ENCODE peak calls at places on chromosomes 1 and 21, in five cellular contexts. N is heart left ventricle; D is progenitor cell of endocrine pancreas; Q is BE2C; F is CD8-positive, alpha-beta T cell. J is an unnamed sample.

GRCh38 chr1:109546311-109547109 is 1.9 kb upstream of the GNAI3 start:
- DNase-seq in N (peak), D (peak), Q (peak), F (peak), J (peak)

GRCh38 chr1:15118579-15118978 is 35.0 kb upstream of the TMEM51 start:
- DNase-seq in N (no peak), D (no peak), Q (no peak), F (no peak), J (no peak)

GRCh38 chr1:7070389-7071029 is 285.3 kb downstream of the CAMTA1 start:
- DNase-seq in N (peak), D (peak), Q (peak), F (peak), J (peak)

GRCh38 chr1:10168912-10169514 is 41.4 kb upstream of the KIF1B start:
- DNase-seq in N (no peak), D (no peak), Q (no peak), F (no peak), J (no peak)

GRCh38 chr1:194873328-194873923 is 1687.0 kb upstream of the B3GALT2 start:
- DNase-seq in N (no peak), D (no peak), Q (no peak), F (no peak), J (no peak)

GRCh38 chr1:32611859-32612188 is 38.5 kb downstream of the ZBTB8OS start:
- DNase-seq in N (no peak), D (no peak), Q (no peak), F (no peak), J (no peak)

GRCh38 chr21:26199471-26199870 is 28.9 kb upstream of the APP start:
- DNase-seq in N (no peak), D (no peak), Q (no peak), F (no peak), J (no peak)

GRCh38 chr1:232333419-232333767 is 296.5 kb downstream of the SIPA1L2 start:
- DNase-seq in N (no peak), D (no peak), Q (no peak), F (no peak), J (no peak)

GRCh38 chr1:185400057-185400456 is 83.0 kb upstream of the IVNS1ABP start:
- DNase-seq in N (no peak), D (no peak), Q (no peak), F (no peak), J (no peak)

GRCh38 chr1:169460193-169460833 is 25.4 kb downstream of the SLC19A2 start:
- DNase-seq in N (no peak), D (no peak), Q (no peak), F (no peak), J (no peak)

GRCh38 chr1:44807364-44808062 is 362 bp upstream of the DYNLT4 start:
- DNase-seq in N (peak), D (peak), Q (peak), F (peak), J (peak)

GRCh38 chr21:16040601-16041000 is 310.8 kb downstream of the USP25 start:
- DNase-seq in N (no peak), D (no peak), Q (no peak), F (no peak), J (no peak)

GRCh38 chr1:93615201-93616150 is 66.2 kb downstream of the BCAR3 start:
- DNase-seq in N (no peak), D (no peak), Q (no peak), F (no peak), J (no peak)

GRCh38 chr1:13820055-13820454 is 120.1 kb downstream of the PRDM2 start:
- DNase-seq in N (no peak), D (no peak), Q (no peak), F (no peak), J (no peak)

GRCh38 chr1:54716299-54717047 is 812 bp downstream of the TTC4 start:
- DNase-seq in N (no peak), D (no peak), Q (no peak), F (no peak), J (no peak)

GRCh38 chr1:201505505-201505893 is 1.4 kb downstream of the CSRP1 start:
- DNase-seq in N (peak), D (no peak), Q (no peak), F (no peak), J (no peak)

GRCh38 chr1:239815074-239815473 is 276.6 kb upstream of the FMN2 start:
- DNase-seq in N (no peak), D (no peak), Q (no peak), F (no peak), J (no peak)

GRCh38 chr21:43944757-43945156 is 67.4 kb upstream of the TRAPPC10 start:
- DNase-seq in N (no peak), D (no peak), Q (no peak), F (no peak), J (no peak)

GRCh38 chr1:227855687-227856086 is 40.2 kb downstream of the PRSS38 start:
- DNase-seq in N (no peak), D (no peak), Q (peak), F (no peak), J (no peak)

GRCh38 chr1:32754282-32755097 is 51.9 kb upstream of the SYNC start:
- DNase-seq in N (no peak), D (peak), Q (no peak), F (peak), J (peak)

GRCh38 chr1:80083892-80084291 is 1077.4 kb upstream of the ADGRL4 start:
- DNase-seq in N (no peak), D (no peak), Q (no peak), F (no peak), J (no peak)

GRCh38 chr1:231053493-231054162 is 13.6 kb upstream of the FAM89A start:
- DNase-seq in N (peak), D (no peak), Q (no peak), F (no peak), J (no peak)

GRCh38 chr1:227792216-227793078 is 23.0 kb upstream of the PRSS38 start:
- DNase-seq in N (no peak), D (no peak), Q (no peak), F (no peak), J (no peak)

GRCh38 chr1:50420283-50420682 is 3.0 kb downstream of the DMRTA2 start:
- DNase-seq in N (no peak), D (no peak), Q (no peak), F (no peak), J (no peak)

GRCh38 chr1:32972814-32973428 is 8.3 kb upstream of the RNF19B start:
- DNase-seq in N (peak), D (peak), Q (peak), F (no peak), J (peak)

GRCh38 chr1:220271706-220272046 is 577 bp downstream of the RAB3GAP2 start:
- DNase-seq in N (no peak), D (no peak), Q (peak), F (no peak), J (no peak)

GRCh38 chr1:114956570-114956969 is 73.1 kb upstream of the TSHB start:
- DNase-seq in N (no peak), D (no peak), Q (no peak), F (no peak), J (no peak)

GRCh38 chr1:201377611-201378092 is at the start of gene TNNT2:
- DNase-seq in N (peak), D (no peak), Q (peak), F (no peak), J (no peak)

GRCh38 chr1:234878288-234878687 is 250.3 kb downstream of the TOMM20 start:
- DNase-seq in N (no peak), D (no peak), Q (no peak), F (no peak), J (no peak)

GRCh38 chr1:215482079-215482478 is 85.0 kb upstream of the KCTD3 start:
- DNase-seq in N (no peak), D (no peak), Q (no peak), F (no peak), J (no peak)

GRCh38 chr21:43364851-43365424 is 62.0 kb downstream of the SIK1 start:
- DNase-seq in N (no peak), D (no peak), Q (peak), F (no peak), J (no peak)

GRCh38 chr1:236395780-236396664 is 1.9 kb downstream of the EDARADD start:
- DNase-seq in N (no peak), D (peak), Q (no peak), F (no peak), J (peak)

GRCh38 chr1:21251773-21252471 is 38.3 kb downstream of the ECE1 start:
- DNase-seq in N (no peak), D (peak), Q (no peak), F (no peak), J (no peak)

GRCh38 chr1:39405358-39405757 is 86.1 kb upstream of the BMP8A start:
- DNase-seq in N (no peak), D (no peak), Q (no peak), F (no peak), J (no peak)

GRCh38 chr1:8025061-8025670 is 943 bp downstream of the ERRFI1 start:
- DNase-seq in N (no peak), D (no peak), Q (no peak), F (peak), J (no peak)

GRCh38 chr1:243313635-243314536 is 58.0 kb downstream of the SDCCAG8 start:
- DNase-seq in N (no peak), D (no peak), Q (no peak), F (no peak), J (no peak)

GRCh38 chr1:246785536-246786111 is 61.4 kb downstream of the SCCPDH start:
- DNase-seq in N (peak), D (no peak), Q (no peak), F (no peak), J (no peak)

GRCh38 chr1:225881081-225882007 is 836 bp downstream of the TMEM63A start:
- DNase-seq in N (peak), D (no peak), Q (no peak), F (peak), J (peak)

GRCh38 chr1:223515915-223516314 is 122.7 kb downstream of the CCDC185 start:
- DNase-seq in N (no peak), D (no peak), Q (no peak), F (no peak), J (no peak)

GRCh38 chr1:56564615-56565014 is 14.7 kb downstream of the PLPP3 start:
- DNase-seq in N (no peak), D (no peak), Q (no peak), F (no peak), J (no peak)
- TF ChIP-seq CTCF in N (no peak), D (no peak), Q (no peak), F (no peak), J (no peak)

GRCh38 chr1:61116421-61116820 is 34.1 kb downstream of the NFIA start:
- DNase-seq in N (no peak), D (no peak), Q (no peak), F (no peak), J (no peak)

GRCh38 chr1:61117283-61117682 is 34.9 kb downstream of the NFIA start:
- DNase-seq in N (no peak), D (no peak), Q (no peak), F (no peak), J (no peak)

GRCh38 chr1:61114178-61114870 is 32.0 kb downstream of the NFIA start:
- DNase-seq in N (no peak), D (no peak), Q (no peak), F (no peak), J (no peak)

GRCh38 chr1:61119085-61119484 is 36.7 kb downstream of the NFIA start:
- DNase-seq in N (no peak), D (no peak), Q (peak), F (no peak), J (no peak)

DNA sequence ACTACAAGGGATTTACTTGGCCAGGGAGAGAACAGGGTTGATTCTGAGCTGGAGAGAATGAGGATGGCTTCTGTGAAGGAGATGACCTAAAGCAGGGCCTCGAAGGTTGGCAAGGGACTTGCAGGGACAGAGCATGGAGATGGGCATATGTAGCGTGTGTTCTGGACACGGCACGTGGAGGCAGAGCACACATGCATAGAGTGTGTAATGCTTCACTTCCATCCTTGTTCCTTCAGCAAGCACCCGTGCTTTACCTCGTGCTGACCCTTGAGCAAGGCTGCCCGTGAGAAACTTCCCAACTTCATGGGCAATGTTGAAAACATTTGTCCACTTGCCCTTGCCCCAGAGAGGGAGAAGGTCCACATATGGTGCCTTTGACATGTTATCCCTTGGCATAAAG is 33.1 kb downstream of the NFIA start:
- DNase-seq in N (no peak), D (no peak), Q (no peak), F (no peak), J (no peak)
- TF ChIP-seq CTCF in N (no peak), D (no peak), Q (no peak), F (no peak), J (no peak)

GRCh38 chr1:99764909-99765308 is 1.5 kb downstream of the FRRS1 start:
- DNase-seq in N (no peak), D (no peak), Q (no peak), F (no peak), J (no peak)

GRCh38 chr1:99767996-99768524 is 1.6 kb upstream of the FRRS1 start:
- DNase-seq in N (peak), D (no peak), Q (no peak), F (no peak), J (no peak)

GRCh38 chr1:99768525-99769382 is 2.3 kb upstream of the FRRS1 start:
- DNase-seq in N (no peak), D (no peak), Q (no peak), F (no peak), J (no peak)

GRCh38 chr1:99764439-99764838 is 2.0 kb downstream of the FRRS1 start:
- DNase-seq in N (no peak), D (no peak), Q (no peak), F (no peak), J (no peak)

DNA sequence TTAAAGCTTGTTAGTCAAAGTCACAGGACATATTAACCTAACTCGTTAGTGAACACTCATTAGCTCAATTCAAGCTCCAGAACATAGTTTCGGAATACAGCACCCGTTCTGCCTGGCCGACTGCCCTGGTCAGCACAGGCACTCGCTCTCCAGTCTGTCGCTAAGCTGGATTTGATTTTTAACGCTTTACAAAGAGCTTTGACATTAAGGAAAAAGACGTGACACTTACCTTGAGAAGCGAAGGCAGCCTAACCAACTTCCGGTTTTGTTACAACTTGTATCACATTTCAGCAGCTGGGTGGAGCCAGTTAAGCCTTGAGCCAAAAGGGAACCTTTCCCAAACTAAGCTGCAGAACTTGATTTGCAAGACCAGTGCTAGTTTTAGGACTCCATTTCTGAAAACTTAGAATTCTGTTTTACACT is at the start of gene FRRS1:
- DNase-seq in N (peak), D (peak), Q (peak), F (peak), J (peak)
- TF ChIP-seq CTCF in N (no peak), D (no peak), Q (peak), F (no peak), J (no peak)

GRCh38 chr1:160864173-160864572 is 1.5 kb upstream of the CD244 start:
- DNase-seq in N (no peak), D (no peak), Q (no peak), F (no peak), J (no peak)

GRCh38 chr1:160866861-160867260 is 4.2 kb upstream of the CD244 start:
- DNase-seq in N (no peak), D (no peak), Q (no peak), F (no peak), J (no peak)

GRCh38 chr1:160863422-160864131 is 890 bp upstream of the CD244 start:
- DNase-seq in N (no peak), D (no peak), Q (no peak), F (no peak), J (no peak)

GRCh38 chr1:160866001-160866704 is 3.5 kb upstream of the CD244 start:
- DNase-seq in N (no peak), D (no peak), Q (no peak), F (no peak), J (no peak)

DNA sequence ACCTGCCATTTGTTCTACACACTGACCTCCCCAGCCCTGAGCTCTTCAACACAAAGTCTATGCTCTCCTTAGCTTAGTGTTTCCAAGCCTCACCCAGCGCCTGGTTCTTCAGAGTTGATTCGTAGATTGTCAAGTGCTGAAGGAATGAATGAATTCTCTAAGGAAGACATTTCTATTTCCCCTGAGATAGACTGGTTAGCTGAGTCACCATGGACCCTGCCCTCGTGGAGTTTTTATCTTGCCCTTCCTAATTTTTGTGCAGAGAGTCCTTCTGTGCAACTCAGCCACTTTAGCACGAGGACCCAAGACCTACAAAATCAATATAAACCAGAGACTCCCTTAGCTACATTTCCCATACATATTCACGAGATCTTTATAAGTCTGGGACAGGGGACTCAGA is 2.6 kb upstream of the CD244 start:
- DNase-seq in N (no peak), D (no peak), Q (no peak), F (no peak), J (no peak)
- TF ChIP-seq CTCF in N (no peak), D (no peak), Q (no peak), F (no peak), J (no peak)

GRCh38 chr1:48680411-48681035 is 96.2 kb downstream of the BEND5 start:
- DNase-seq in N (no peak), D (no peak), Q (no peak), F (no peak), J (no peak)
- TF ChIP-seq CTCF in N (no peak), D (peak), Q (peak), F (no peak), J (no peak)

GRCh38 chr1:26913389-26913753 is 404 bp downstream of the NR0B2 start:
- DNase-seq in N (no peak), D (no peak), Q (no peak), F (no peak), J (no peak)

GRCh38 chr1:26911399-26912146 is 2.2 kb downstream of the NR0B2 start:
- DNase-seq in N (no peak), D (no peak), Q (no peak), F (no peak), J (no peak)

GRCh38 chr1:26915204-26915842 is 1.5 kb upstream of the NR0B2 start:
- DNase-seq in N (peak), D (no peak), Q (no peak), F (no peak), J (no peak)

GRCh38 chr1:26912147-26912490 is 1.7 kb downstream of the NR0B2 start:
- DNase-seq in N (no peak), D (no peak), Q (no peak), F (no peak), J (no peak)

DNA sequence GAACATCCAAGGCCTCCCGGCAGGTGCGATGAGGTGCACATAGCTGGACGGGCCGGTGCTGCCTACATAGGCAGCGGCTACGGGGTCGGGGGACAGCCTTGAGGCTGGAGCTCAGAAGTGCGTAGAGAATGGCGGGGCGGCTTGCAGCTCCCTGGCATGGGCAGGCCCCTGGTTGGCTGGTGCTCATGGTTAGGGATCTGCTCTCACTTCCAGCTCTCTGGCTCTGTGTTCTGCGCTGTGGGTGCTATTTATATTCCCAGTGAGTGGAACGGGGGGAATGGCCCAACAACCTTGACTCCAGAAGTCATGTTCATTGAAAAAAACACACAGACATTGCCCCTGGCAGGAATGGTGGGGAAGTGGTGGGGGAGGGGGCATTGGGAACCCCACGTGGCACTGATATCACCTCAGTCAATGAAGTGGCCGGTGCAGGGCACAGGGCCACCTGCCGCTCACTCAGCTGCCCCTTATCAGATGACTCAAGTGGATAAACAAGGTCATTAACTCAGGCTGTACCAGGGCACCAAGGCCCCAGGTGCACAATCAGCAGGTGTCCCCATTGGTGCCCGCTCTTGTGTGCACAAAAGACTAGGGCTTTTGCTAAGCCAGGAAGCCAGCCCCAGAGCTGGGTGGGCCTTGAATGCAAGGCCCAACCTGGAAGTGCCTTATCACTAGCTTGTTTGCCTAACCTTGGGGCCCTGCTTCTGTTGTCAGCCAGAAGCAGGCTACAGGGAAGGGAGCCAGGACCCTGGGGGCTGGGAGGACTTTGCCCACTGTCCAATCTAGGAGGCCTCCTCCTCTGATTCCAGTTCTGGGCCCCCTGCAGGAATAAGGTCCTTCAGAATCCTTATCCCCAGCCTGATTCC is at the start of gene NR0B2:
- DNase-seq in N (peak), D (peak), Q (peak), F (no peak), J (no peak)
- TF ChIP-seq CTCF in N (no peak), D (no peak), Q (no peak), F (no peak), J (no peak)

DNA sequence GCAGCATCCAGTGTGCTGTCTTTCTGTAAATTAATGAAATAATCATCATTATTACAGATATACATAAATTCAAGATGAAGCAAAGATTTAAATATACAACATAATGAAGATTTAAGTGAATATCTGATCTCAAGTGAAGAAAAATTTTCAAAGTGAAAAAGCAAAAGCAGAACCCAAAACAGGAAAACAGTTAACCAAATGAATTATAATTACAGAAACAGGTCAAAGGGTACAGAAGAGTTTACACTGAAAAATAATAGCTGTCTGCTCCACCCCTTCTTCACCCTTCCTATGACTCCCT is 44.8 kb upstream of the GTF2B start:
- DNase-seq in N (no peak), D (no peak), Q (no peak), F (no peak), J (no peak)
- TF ChIP-seq CTCF in N (no peak), D (peak), Q (no peak), F (peak), J (peak)